ENCODE peak calls at places on chromosome 22, in six cellular contexts. P, W, A, U, L and V are unnamed samples.

GRCh38 chr22:32830473-32830872 is 29.0 kb downstream of the TIMP3 start:
- DNase-seq in P (no peak), W (no peak), A (peak; percentile 43), U (no peak), L (no peak), V (peak; percentile 16)

GRCh38 chr22:42116848-42117424 is 13.7 kb downstream of the CYP2D6 start:
- DNase-seq in P (peak; percentile 8), W (peak; percentile 71), A (no peak), U (no peak), L (no peak), V (no peak)

GRCh38 chr22:42039271-42039670 is 31.3 kb downstream of the NAGA start:
- DNase-seq in P (no peak), W (no peak), A (no peak), U (no peak), L (no peak), V (no peak)

GRCh38 chr22:40178417-40179409 is 988 bp downstream of the TNRC6B start:
- DNase-seq in P (peak; percentile 55), W (peak; percentile 54), A (peak; percentile 27), U (peak; percentile 19), L (no peak), V (peak; percentile 43)

GRCh38 chr22:30491381-30491780 is 14.1 kb downstream of the SEC14L4 start:
- DNase-seq in P (no peak), W (no peak), A (no peak), U (no peak), L (no peak), V (no peak)

GRCh38 chr22:22235564-22235963 is 9.0 kb upstream of the VPREB1 start:
- DNase-seq in P (peak; percentile 59), W (peak; percentile 31), A (peak; percentile 46), U (peak; percentile 27), L (no peak), V (peak; percentile 33)

GRCh38 chr22:43917523-43917922 is 6.1 kb upstream of the PNPLA3 start:
- DNase-seq in P (no peak), W (no peak), A (no peak), U (no peak), L (no peak), V (no peak)

GRCh38 chr22:32050678-32051515 is 7.8 kb downstream of the SLC5A1 start:
- DNase-seq in P (peak; percentile 92), W (peak; percentile 71), A (peak; percentile 8), U (peak; percentile 22), L (peak; percentile 30), V (no peak)

GRCh38 chr22:50216161-50216683 is 15.4 kb downstream of the SELENOO start:
- DNase-seq in P (no peak), W (no peak), A (no peak), U (no peak), L (no peak), V (no peak)

GRCh38 chr22:23149743-23150238 is 4.5 kb downstream of the RAB36 start:
- DNase-seq in P (no peak), W (no peak), A (no peak), U (no peak), L (no peak), V (no peak)

GRCh38 chr22:29382575-29383328 is 5.6 kb downstream of the AP1B1 start:
- DNase-seq in P (no peak), W (peak; percentile 68), A (no peak), U (no peak), L (no peak), V (no peak)

GRCh38 chr22:33869946-33870345 is 50.3 kb downstream of the LARGE1 start:
- DNase-seq in P (no peak), W (no peak), A (no peak), U (no peak), L (no peak), V (no peak)

GRCh38 chr22:50115693-50116092 is 25.9 kb downstream of the MOV10L1 start:
- DNase-seq in P (peak; percentile 65), W (peak; percentile 35), A (no peak), U (no peak), L (no peak), V (no peak)

GRCh38 chr22:24289781-24290181 is 19.1 kb downstream of the SPECC1L start:
- DNase-seq in P (peak; percentile 20), W (no peak), A (peak; percentile 15), U (no peak), L (no peak), V (no peak)

GRCh38 chr22:35212020-35212419 is 45.3 kb upstream of the HMGXB4 start:
- DNase-seq in P (peak; percentile 52), W (peak; percentile 62), A (no peak), U (no peak), L (peak; percentile 6), V (no peak)
- TF ChIP-seq CTCF in P (no peak), W (no peak), A (no peak), U (no peak), L (no peak), V (no peak)

DNA sequence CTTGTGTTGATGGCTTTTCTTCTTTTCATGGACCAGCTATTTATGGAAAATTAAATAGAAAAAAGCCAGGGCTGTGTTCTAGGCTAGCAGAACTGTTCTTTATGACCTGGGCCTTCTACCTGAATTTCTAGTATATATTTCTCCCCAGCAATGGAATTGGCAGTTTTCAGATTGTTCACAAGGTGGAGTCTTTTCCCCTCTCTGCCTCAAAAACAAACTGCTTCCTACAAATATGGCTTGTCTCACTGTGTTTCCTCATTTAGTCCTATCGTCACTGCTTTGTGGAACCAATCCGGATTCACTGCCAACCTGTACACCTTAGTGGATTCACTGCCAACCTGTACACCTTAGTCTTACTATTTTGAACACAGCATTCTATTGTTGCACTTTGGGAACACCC is 5.0 kb upstream of the APOL5 start:
- DNase-seq in P (no peak), W (no peak), A (no peak), U (no peak), L (no peak), V (no peak)
- TF ChIP-seq CTCF in P (no peak), W (no peak), A (no peak), U (no peak), L (no peak), V (no peak)

GRCh38 chr22:27113211-27114030 is 456.0 kb downstream of the MIAT start:
- DNase-seq in P (peak; percentile 94), W (peak; percentile 80), A (no peak), U (peak; percentile 79), L (no peak), V (peak; percentile 28)
- TF ChIP-seq CTCF in P (peak; percentile 7), W (no peak), A (no peak), U (no peak), L (no peak), V (no peak)

DNA sequence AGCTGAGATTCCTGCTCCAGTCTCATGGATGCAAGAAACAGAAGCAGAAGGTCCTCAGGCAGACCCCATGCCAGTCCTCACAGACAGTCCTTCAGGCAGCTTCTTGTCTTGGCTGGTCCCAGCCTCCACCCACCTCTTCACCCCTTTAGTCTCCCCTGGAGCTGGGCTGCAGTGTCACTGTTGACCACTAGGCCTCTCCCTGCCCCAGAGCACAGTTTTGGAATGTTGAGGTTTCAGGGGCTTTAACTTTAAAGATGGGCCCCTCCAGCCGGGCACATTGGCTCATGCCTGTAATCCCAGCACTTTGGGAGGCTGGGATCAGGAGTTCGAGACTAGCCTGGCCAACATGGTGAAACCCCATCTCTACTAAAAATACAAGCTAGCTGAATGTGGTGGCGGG is 39.5 kb upstream of the GCAT start:
- DNase-seq in P (no peak), W (no peak), A (no peak), U (no peak), L (no peak), V (no peak)
- TF ChIP-seq CTCF in P (peak; percentile 42), W (peak; percentile 4), A (peak; percentile 22), U (no peak), L (peak; percentile 40), V (peak; percentile 46)

GRCh38 chr22:35138521-35138920 is 72.6 kb downstream of the ISX start:
- DNase-seq in P (no peak), W (no peak), A (no peak), U (no peak), L (no peak), V (no peak)

GRCh38 chr22:35135165-35135564 is 69.2 kb downstream of the ISX start:
- DNase-seq in P (no peak), W (no peak), A (no peak), U (no peak), L (no peak), V (no peak)

GRCh38 chr22:35140879-35141745 is 75.2 kb downstream of the ISX start:
- DNase-seq in P (no peak), W (peak; percentile 50), A (peak; percentile 58), U (no peak), L (no peak), V (no peak)
- TF ChIP-seq CTCF in P (no peak), W (peak; percentile 44), A (peak; percentile 41), U (no peak), L (no peak), V (no peak)

GRCh38 chr22:46738961-46739870 is 1.2 kb upstream of the CERK start:
- DNase-seq in P (peak; percentile 80), W (peak; percentile 80), A (peak; percentile 46), U (no peak), L (no peak), V (no peak)
- TF ChIP-seq CTCF in P (peak; percentile 31), W (peak; percentile 41), A (no peak), U (no peak), L (peak; percentile 20), V (no peak)

GRCh38 chr22:26590525-26590858 is 560 bp upstream of the TPST2 start:
- DNase-seq in P (no peak), W (no peak), A (no peak), U (no peak), L (no peak), V (no peak)
- TF ChIP-seq CTCF in P (no peak), W (no peak), A (no peak), U (no peak), L (no peak), V (no peak)